ENCODE peak calls at places on chromosomes 3 and 15, in seven cellular contexts. One of them, this sample, is unnamed.

GRCh38 chr15:92069308-92070244 is 216.1 kb downstream of the SLCO3A1 start:
- DNase-seq in NCI-H524: no peak
- DNase-seq in activated T-cell treated with anti-CD3 and anti-CD28 coated beads for 1 hour: peak
- DNase-seq in stimulated activated CD8-positive, alpha-beta memory T cell treated with anti-CD3 and anti-CD28 coated beads, Interleukin-15, amount 100 ng/mL, for 24 hours: no peak
- DNase-seq in choroid plexus epithelial cell: peak
- DNase-seq in putamen: peak
- DNase-seq in endodermal cell: no peak
- DNase-seq in this sample: no peak

GRCh38 chr3:26114851-26115250 is 325.0 kb downstream of the OXSM start:
- DNase-seq in NCI-H524: peak
- DNase-seq in activated T-cell treated with anti-CD3 and anti-CD28 coated beads for 1 hour: no peak
- DNase-seq in stimulated activated CD8-positive, alpha-beta memory T cell treated with anti-CD3 and anti-CD28 coated beads, Interleukin-15, amount 100 ng/mL, for 24 hours: no peak
- DNase-seq in choroid plexus epithelial cell: no peak
- DNase-seq in putamen: no peak
- DNase-seq in endodermal cell: no peak
- DNase-seq in this sample: no peak

GRCh38 chr15:95208988-95209387 is 977.6 kb downstream of the MCTP2 start:
- DNase-seq in NCI-H524: no peak
- DNase-seq in activated T-cell treated with anti-CD3 and anti-CD28 coated beads for 1 hour: no peak
- DNase-seq in stimulated activated CD8-positive, alpha-beta memory T cell treated with anti-CD3 and anti-CD28 coated beads, Interleukin-15, amount 100 ng/mL, for 24 hours: no peak
- DNase-seq in choroid plexus epithelial cell: peak
- DNase-seq in putamen: no peak
- DNase-seq in endodermal cell: no peak
- DNase-seq in this sample: no peak

GRCh38 chr15:38558714-38559059 is 5.9 kb downstream of the RASGRP1 start:
- DNase-seq in NCI-H524: no peak
- DNase-seq in activated T-cell treated with anti-CD3 and anti-CD28 coated beads for 1 hour: no peak
- DNase-seq in stimulated activated CD8-positive, alpha-beta memory T cell treated with anti-CD3 and anti-CD28 coated beads, Interleukin-15, amount 100 ng/mL, for 24 hours: no peak
- DNase-seq in choroid plexus epithelial cell: peak
- DNase-seq in putamen: no peak
- DNase-seq in endodermal cell: no peak
- DNase-seq in this sample: no peak

GRCh38 chr15:78178056-78178455 is 28.9 kb downstream of the IDH3A start:
- DNase-seq in NCI-H524: no peak
- DNase-seq in activated T-cell treated with anti-CD3 and anti-CD28 coated beads for 1 hour: no peak
- DNase-seq in stimulated activated CD8-positive, alpha-beta memory T cell treated with anti-CD3 and anti-CD28 coated beads, Interleukin-15, amount 100 ng/mL, for 24 hours: no peak
- DNase-seq in choroid plexus epithelial cell: no peak
- DNase-seq in putamen: no peak
- DNase-seq in endodermal cell: no peak
- DNase-seq in this sample: no peak

GRCh38 chr3:25246921-25247320 is 181.1 kb upstream of the RARB start:
- DNase-seq in NCI-H524: no peak
- DNase-seq in activated T-cell treated with anti-CD3 and anti-CD28 coated beads for 1 hour: no peak
- DNase-seq in stimulated activated CD8-positive, alpha-beta memory T cell treated with anti-CD3 and anti-CD28 coated beads, Interleukin-15, amount 100 ng/mL, for 24 hours: no peak
- DNase-seq in choroid plexus epithelial cell: no peak
- DNase-seq in putamen: no peak
- DNase-seq in endodermal cell: peak
- DNase-seq in this sample: no peak

GRCh38 chr3:9600597-9600996 is 47.0 kb upstream of the LHFPL4 start:
- DNase-seq in NCI-H524: peak
- DNase-seq in activated T-cell treated with anti-CD3 and anti-CD28 coated beads for 1 hour: no peak
- DNase-seq in stimulated activated CD8-positive, alpha-beta memory T cell treated with anti-CD3 and anti-CD28 coated beads, Interleukin-15, amount 100 ng/mL, for 24 hours: no peak
- DNase-seq in choroid plexus epithelial cell: no peak
- DNase-seq in putamen: no peak
- DNase-seq in endodermal cell: no peak
- DNase-seq in this sample: no peak

GRCh38 chr3:46020766-46021510 is 6.3 kb downstream of the XCR1 start:
- DNase-seq in NCI-H524: no peak
- DNase-seq in activated T-cell treated with anti-CD3 and anti-CD28 coated beads for 1 hour: no peak
- DNase-seq in stimulated activated CD8-positive, alpha-beta memory T cell treated with anti-CD3 and anti-CD28 coated beads, Interleukin-15, amount 100 ng/mL, for 24 hours: no peak
- DNase-seq in choroid plexus epithelial cell: no peak
- DNase-seq in putamen: no peak
- DNase-seq in endodermal cell: no peak
- DNase-seq in this sample: no peak

GRCh38 chr3:60835796-60836195 is 415.5 kb downstream of the FHIT start:
- DNase-seq in NCI-H524: no peak
- DNase-seq in activated T-cell treated with anti-CD3 and anti-CD28 coated beads for 1 hour: no peak
- DNase-seq in stimulated activated CD8-positive, alpha-beta memory T cell treated with anti-CD3 and anti-CD28 coated beads, Interleukin-15, amount 100 ng/mL, for 24 hours: no peak
- DNase-seq in choroid plexus epithelial cell: no peak
- DNase-seq in putamen: no peak
- DNase-seq in endodermal cell: no peak
- DNase-seq in this sample: no peak

GRCh38 chr3:138935864-138936762 is 10.8 kb downstream of the FOXL2 start:
- DNase-seq in NCI-H524: peak
- DNase-seq in activated T-cell treated with anti-CD3 and anti-CD28 coated beads for 1 hour: peak
- DNase-seq in stimulated activated CD8-positive, alpha-beta memory T cell treated with anti-CD3 and anti-CD28 coated beads, Interleukin-15, amount 100 ng/mL, for 24 hours: peak
- DNase-seq in choroid plexus epithelial cell: peak
- DNase-seq in putamen: peak
- DNase-seq in endodermal cell: peak
- DNase-seq in this sample: peak

GRCh38 chr15:80106051-80106450 is 46.6 kb downstream of the ZFAND6 start:
- DNase-seq in NCI-H524: no peak
- DNase-seq in activated T-cell treated with anti-CD3 and anti-CD28 coated beads for 1 hour: no peak
- DNase-seq in stimulated activated CD8-positive, alpha-beta memory T cell treated with anti-CD3 and anti-CD28 coated beads, Interleukin-15, amount 100 ng/mL, for 24 hours: no peak
- DNase-seq in choroid plexus epithelial cell: peak
- DNase-seq in putamen: no peak
- DNase-seq in endodermal cell: no peak
- DNase-seq in this sample: no peak

GRCh38 chr3:190222916-190223315 is 99.3 kb downstream of the CLDN1 start:
- DNase-seq in NCI-H524: no peak
- DNase-seq in activated T-cell treated with anti-CD3 and anti-CD28 coated beads for 1 hour: no peak
- DNase-seq in stimulated activated CD8-positive, alpha-beta memory T cell treated with anti-CD3 and anti-CD28 coated beads, Interleukin-15, amount 100 ng/mL, for 24 hours: no peak
- DNase-seq in choroid plexus epithelial cell: no peak
- DNase-seq in putamen: no peak
- DNase-seq in endodermal cell: no peak
- DNase-seq in this sample: no peak

GRCh38 chr3:195249057-195249770 is 21.7 kb downstream of the XXYLT1 start:
- DNase-seq in NCI-H524: no peak
- DNase-seq in activated T-cell treated with anti-CD3 and anti-CD28 coated beads for 1 hour: no peak
- DNase-seq in stimulated activated CD8-positive, alpha-beta memory T cell treated with anti-CD3 and anti-CD28 coated beads, Interleukin-15, amount 100 ng/mL, for 24 hours: no peak
- DNase-seq in choroid plexus epithelial cell: no peak
- DNase-seq in putamen: no peak
- DNase-seq in endodermal cell: peak
- DNase-seq in this sample: no peak

GRCh38 chr15:93235321-93235720 is 146.3 kb upstream of the RGMA start:
- DNase-seq in NCI-H524: no peak
- DNase-seq in activated T-cell treated with anti-CD3 and anti-CD28 coated beads for 1 hour: no peak
- DNase-seq in stimulated activated CD8-positive, alpha-beta memory T cell treated with anti-CD3 and anti-CD28 coated beads, Interleukin-15, amount 100 ng/mL, for 24 hours: no peak
- DNase-seq in choroid plexus epithelial cell: no peak
- DNase-seq in putamen: no peak
- DNase-seq in endodermal cell: no peak
- DNase-seq in this sample: no peak

GRCh38 chr3:123803521-123803920 is 80.6 kb downstream of the MYLK start:
- DNase-seq in NCI-H524: no peak
- DNase-seq in activated T-cell treated with anti-CD3 and anti-CD28 coated beads for 1 hour: no peak
- DNase-seq in stimulated activated CD8-positive, alpha-beta memory T cell treated with anti-CD3 and anti-CD28 coated beads, Interleukin-15, amount 100 ng/mL, for 24 hours: no peak
- DNase-seq in choroid plexus epithelial cell: no peak
- DNase-seq in putamen: no peak
- DNase-seq in endodermal cell: peak
- DNase-seq in this sample: no peak

GRCh38 chr3:112966633-112967032 is 8.3 kb downstream of the CD200R1 start:
- DNase-seq in NCI-H524: no peak
- DNase-seq in activated T-cell treated with anti-CD3 and anti-CD28 coated beads for 1 hour: no peak
- DNase-seq in stimulated activated CD8-positive, alpha-beta memory T cell treated with anti-CD3 and anti-CD28 coated beads, Interleukin-15, amount 100 ng/mL, for 24 hours: no peak
- DNase-seq in choroid plexus epithelial cell: no peak
- DNase-seq in putamen: no peak
- DNase-seq in endodermal cell: no peak
- DNase-seq in this sample: no peak

GRCh38 chr3:56702487-56703315 is 19.6 kb upstream of the TASOR start:
- DNase-seq in NCI-H524: peak
- DNase-seq in activated T-cell treated with anti-CD3 and anti-CD28 coated beads for 1 hour: no peak
- DNase-seq in stimulated activated CD8-positive, alpha-beta memory T cell treated with anti-CD3 and anti-CD28 coated beads, Interleukin-15, amount 100 ng/mL, for 24 hours: no peak
- DNase-seq in choroid plexus epithelial cell: peak
- DNase-seq in putamen: peak
- DNase-seq in endodermal cell: peak
- DNase-seq in this sample: no peak

GRCh38 chr3:65551945-65552344 is 486.8 kb downstream of the MAGI1 start:
- DNase-seq in NCI-H524: peak
- DNase-seq in activated T-cell treated with anti-CD3 and anti-CD28 coated beads for 1 hour: no peak
- DNase-seq in stimulated activated CD8-positive, alpha-beta memory T cell treated with anti-CD3 and anti-CD28 coated beads, Interleukin-15, amount 100 ng/mL, for 24 hours: no peak
- DNase-seq in choroid plexus epithelial cell: no peak
- DNase-seq in putamen: no peak
- DNase-seq in endodermal cell: no peak
- DNase-seq in this sample: no peak

GRCh38 chr15:83764201-83764839 is 110.4 kb downstream of the ADAMTSL3 start:
- DNase-seq in NCI-H524: no peak
- DNase-seq in activated T-cell treated with anti-CD3 and anti-CD28 coated beads for 1 hour: no peak
- DNase-seq in stimulated activated CD8-positive, alpha-beta memory T cell treated with anti-CD3 and anti-CD28 coated beads, Interleukin-15, amount 100 ng/mL, for 24 hours: no peak
- DNase-seq in choroid plexus epithelial cell: peak
- DNase-seq in putamen: no peak
- DNase-seq in endodermal cell: no peak
- DNase-seq in this sample: no peak

GRCh38 chr3:32109256-32109655 is 2.8 kb downstream of the GPD1L start:
- DNase-seq in NCI-H524: peak
- DNase-seq in activated T-cell treated with anti-CD3 and anti-CD28 coated beads for 1 hour: no peak
- DNase-seq in stimulated activated CD8-positive, alpha-beta memory T cell treated with anti-CD3 and anti-CD28 coated beads, Interleukin-15, amount 100 ng/mL, for 24 hours: no peak
- DNase-seq in choroid plexus epithelial cell: peak
- DNase-seq in putamen: peak
- DNase-seq in endodermal cell: peak
- DNase-seq in this sample: no peak

GRCh38 chr3:133384331-133385027 is 15.4 kb upstream of the BFSP2 start:
- DNase-seq in NCI-H524: peak
- DNase-seq in activated T-cell treated with anti-CD3 and anti-CD28 coated beads for 1 hour: no peak
- DNase-seq in stimulated activated CD8-positive, alpha-beta memory T cell treated with anti-CD3 and anti-CD28 coated beads, Interleukin-15, amount 100 ng/mL, for 24 hours: no peak
- DNase-seq in choroid plexus epithelial cell: peak
- DNase-seq in putamen: peak
- DNase-seq in endodermal cell: peak
- DNase-seq in this sample: no peak

GRCh38 chr3:55716611-55717225 is 229.6 kb upstream of the WNT5A start:
- DNase-seq in NCI-H524: no peak
- DNase-seq in activated T-cell treated with anti-CD3 and anti-CD28 coated beads for 1 hour: no peak
- DNase-seq in stimulated activated CD8-positive, alpha-beta memory T cell treated with anti-CD3 and anti-CD28 coated beads, Interleukin-15, amount 100 ng/mL, for 24 hours: no peak
- DNase-seq in choroid plexus epithelial cell: no peak
- DNase-seq in putamen: no peak
- DNase-seq in endodermal cell: no peak
- DNase-seq in this sample: no peak

GRCh38 chr15:90946538-90946937 is 8.1 kb upstream of the RCCD1 start:
- DNase-seq in NCI-H524: no peak
- DNase-seq in activated T-cell treated with anti-CD3 and anti-CD28 coated beads for 1 hour: no peak
- DNase-seq in stimulated activated CD8-positive, alpha-beta memory T cell treated with anti-CD3 and anti-CD28 coated beads, Interleukin-15, amount 100 ng/mL, for 24 hours: no peak
- DNase-seq in choroid plexus epithelial cell: no peak
- DNase-seq in putamen: no peak
- DNase-seq in endodermal cell: no peak
- DNase-seq in this sample: no peak

GRCh38 chr15:78751602-78751979 is 59.7 kb downstream of the ADAMTS7 start:
- DNase-seq in NCI-H524: no peak
- DNase-seq in activated T-cell treated with anti-CD3 and anti-CD28 coated beads for 1 hour: no peak
- DNase-seq in stimulated activated CD8-positive, alpha-beta memory T cell treated with anti-CD3 and anti-CD28 coated beads, Interleukin-15, amount 100 ng/mL, for 24 hours: no peak
- DNase-seq in choroid plexus epithelial cell: no peak
- DNase-seq in putamen: no peak
- DNase-seq in endodermal cell: no peak
- DNase-seq in this sample: no peak

GRCh38 chr15:55357774-55358173 is 38.8 kb downstream of the PIGB start:
- DNase-seq in NCI-H524: peak
- DNase-seq in activated T-cell treated with anti-CD3 and anti-CD28 coated beads for 1 hour: no peak
- DNase-seq in stimulated activated CD8-positive, alpha-beta memory T cell treated with anti-CD3 and anti-CD28 coated beads, Interleukin-15, amount 100 ng/mL, for 24 hours: no peak
- DNase-seq in choroid plexus epithelial cell: peak
- DNase-seq in putamen: no peak
- DNase-seq in endodermal cell: no peak
- DNase-seq in this sample: no peak

GRCh38 chr3:134460965-134461364 is 24.8 kb downstream of the ANAPC13 start:
- DNase-seq in NCI-H524: no peak
- DNase-seq in activated T-cell treated with anti-CD3 and anti-CD28 coated beads for 1 hour: no peak
- DNase-seq in stimulated activated CD8-positive, alpha-beta memory T cell treated with anti-CD3 and anti-CD28 coated beads, Interleukin-15, amount 100 ng/mL, for 24 hours: no peak
- DNase-seq in choroid plexus epithelial cell: peak
- DNase-seq in putamen: no peak
- DNase-seq in endodermal cell: no peak
- DNase-seq in this sample: no peak

GRCh38 chr15:38054488-38054887 is 120.0 kb downstream of the TMCO5A start:
- DNase-seq in NCI-H524: no peak
- DNase-seq in activated T-cell treated with anti-CD3 and anti-CD28 coated beads for 1 hour: no peak
- DNase-seq in stimulated activated CD8-positive, alpha-beta memory T cell treated with anti-CD3 and anti-CD28 coated beads, Interleukin-15, amount 100 ng/mL, for 24 hours: no peak
- DNase-seq in choroid plexus epithelial cell: no peak
- DNase-seq in putamen: no peak
- DNase-seq in endodermal cell: no peak
- DNase-seq in this sample: no peak

GRCh38 chr15:90598053-90598577 is 68.4 kb downstream of the CRTC3 start:
- DNase-seq in NCI-H524: no peak
- DNase-seq in activated T-cell treated with anti-CD3 and anti-CD28 coated beads for 1 hour: no peak
- DNase-seq in stimulated activated CD8-positive, alpha-beta memory T cell treated with anti-CD3 and anti-CD28 coated beads, Interleukin-15, amount 100 ng/mL, for 24 hours: no peak
- DNase-seq in choroid plexus epithelial cell: peak
- DNase-seq in putamen: peak
- DNase-seq in endodermal cell: peak
- DNase-seq in this sample: no peak

GRCh38 chr15:34206016-34206415 is 3.9 kb downstream of the KATNBL1 start:
- DNase-seq in NCI-H524: no peak
- DNase-seq in activated T-cell treated with anti-CD3 and anti-CD28 coated beads for 1 hour: no peak
- DNase-seq in stimulated activated CD8-positive, alpha-beta memory T cell treated with anti-CD3 and anti-CD28 coated beads, Interleukin-15, amount 100 ng/mL, for 24 hours: no peak
- DNase-seq in choroid plexus epithelial cell: peak
- DNase-seq in putamen: no peak
- DNase-seq in endodermal cell: no peak
- DNase-seq in this sample: no peak

GRCh38 chr3:115169808-115170207 is 22.7 kb upstream of the ZBTB20 start:
- DNase-seq in NCI-H524: no peak
- DNase-seq in activated T-cell treated with anti-CD3 and anti-CD28 coated beads for 1 hour: no peak
- DNase-seq in stimulated activated CD8-positive, alpha-beta memory T cell treated with anti-CD3 and anti-CD28 coated beads, Interleukin-15, amount 100 ng/mL, for 24 hours: no peak
- DNase-seq in choroid plexus epithelial cell: peak
- DNase-seq in putamen: no peak
- DNase-seq in endodermal cell: no peak
- DNase-seq in this sample: no peak